ENCODE peak calls at places on chromosomes 16 and 17, in eight cellular contexts. L is dorsolateral prefrontal cortex, S is GM13977, J is heart right ventricle, H is endothelial cell, U is left lung, E is astrocyte of the cerebellum, B is right lobe of liver. Q is an unnamed sample.

GRCh38 chr16:50841081-50841886 is 99.4 kb downstream of the CYLD start:
- DNase-seq in L (no peak), S (peak; percentile 58), J (no peak), H (no peak), U (no peak), E (no peak), B (no peak), Q (no peak)

GRCh38 chr16:4415538-4416199 is 727 bp downstream of the CORO7 start:
- DNase-seq in L (no peak), S (peak; percentile 53), J (no peak), H (peak; percentile 57), U (peak; percentile 91), E (no peak), B (peak; percentile 71), Q (no peak)

GRCh38 chr17:17493249-17493985 is 2.8 kb downstream of the RASD1 start:
- DNase-seq in L (no peak), S (no peak), J (peak; percentile 36), H (no peak), U (peak; percentile 73), E (no peak), B (no peak), Q (no peak)

GRCh38 chr16:81610144-81610842 is 165.7 kb downstream of the CMIP start:
- DNase-seq in L (peak; percentile 59), S (no peak), J (peak; percentile 72), H (no peak), U (no peak), E (no peak), B (peak; percentile 71), Q (peak; percentile 31)

GRCh38 chr16:88634141-88634993 is 4.0 kb upstream of the IL17C start:
- DNase-seq in L (no peak), S (peak; percentile 87), J (peak; percentile 51), H (peak; percentile 69), U (peak; percentile 94), E (no peak), B (no peak), Q (no peak)

GRCh38 chr17:68134046-68134637 is 98.6 kb downstream of the KPNA2 start:
- DNase-seq in L (no peak), S (no peak), J (no peak), H (no peak), U (no peak), E (no peak), B (no peak), Q (no peak)

GRCh38 chr17:3683054-3683511 is 12.9 kb downstream of the P2RX5 start:
- DNase-seq in L (no peak), S (peak; percentile 89), J (no peak), H (peak; percentile 52), U (no peak), E (no peak), B (no peak), Q (no peak)

GRCh38 chr16:28261916-28262315 is 30.4 kb upstream of the SBK1 start:
- DNase-seq in L (no peak), S (no peak), J (peak; percentile 64), H (no peak), U (no peak), E (no peak), B (no peak), Q (no peak)

GRCh38 chr17:44584498-44584897 is 27.2 kb downstream of the FZD2 start:
- DNase-seq in L (no peak), S (no peak), J (peak; percentile 25), H (no peak), U (no peak), E (no peak), B (no peak), Q (no peak)

GRCh38 chr17:76382803-76383644 is 1.4 kb upstream of the SPHK1 start:
- DNase-seq in L (no peak), S (peak; percentile 91), J (peak; percentile 38), H (peak; percentile 33), U (peak; percentile 92), E (no peak), B (no peak), Q (no peak)

GRCh38 chr17:51270675-51271074 is 10.3 kb downstream of the UTP18 start:
- DNase-seq in L (no peak), S (no peak), J (no peak), H (no peak), U (no peak), E (no peak), B (no peak), Q (no peak)

GRCh38 chr16:28846933-28847273 is 755 bp upstream of the TUFM start:
- DNase-seq in L (no peak), S (no peak), J (no peak), H (no peak), U (no peak), E (no peak), B (no peak), Q (no peak)

GRCh38 chr16:10339777-10340752 is 45.8 kb upstream of the ATF7IP2 start:
- DNase-seq in L (no peak), S (no peak), J (no peak), H (no peak), U (no peak), E (no peak), B (no peak), Q (no peak)

GRCh38 chr17:31674717-31675349 is 184.2 kb downstream of the COPRS start:
- DNase-seq in L (no peak), S (no peak), J (no peak), H (no peak), U (no peak), E (no peak), B (no peak), Q (no peak)

GRCh38 chr16:85173077-85173980 is 61.1 kb upstream of the CIBAR2 start:
- DNase-seq in L (no peak), S (no peak), J (no peak), H (peak; percentile 55), U (no peak), E (no peak), B (no peak), Q (no peak)

GRCh38 chr16:85175724-85176233 is 63.5 kb upstream of the CIBAR2 start:
- DNase-seq in L (no peak), S (no peak), J (no peak), H (no peak), U (peak; percentile 54), E (no peak), B (no peak), Q (no peak)

GRCh38 chr16:85174871-85175723 is 62.8 kb upstream of the CIBAR2 start:
- DNase-seq in L (no peak), S (no peak), J (no peak), H (no peak), U (no peak), E (no peak), B (no peak), Q (no peak)

GRCh38 chr16:85172465-85173071 is 60.3 kb upstream of the CIBAR2 start:
- DNase-seq in L (no peak), S (peak; percentile 65), J (no peak), H (no peak), U (peak; percentile 67), E (no peak), B (peak; percentile 75), Q (no peak)

DNA sequence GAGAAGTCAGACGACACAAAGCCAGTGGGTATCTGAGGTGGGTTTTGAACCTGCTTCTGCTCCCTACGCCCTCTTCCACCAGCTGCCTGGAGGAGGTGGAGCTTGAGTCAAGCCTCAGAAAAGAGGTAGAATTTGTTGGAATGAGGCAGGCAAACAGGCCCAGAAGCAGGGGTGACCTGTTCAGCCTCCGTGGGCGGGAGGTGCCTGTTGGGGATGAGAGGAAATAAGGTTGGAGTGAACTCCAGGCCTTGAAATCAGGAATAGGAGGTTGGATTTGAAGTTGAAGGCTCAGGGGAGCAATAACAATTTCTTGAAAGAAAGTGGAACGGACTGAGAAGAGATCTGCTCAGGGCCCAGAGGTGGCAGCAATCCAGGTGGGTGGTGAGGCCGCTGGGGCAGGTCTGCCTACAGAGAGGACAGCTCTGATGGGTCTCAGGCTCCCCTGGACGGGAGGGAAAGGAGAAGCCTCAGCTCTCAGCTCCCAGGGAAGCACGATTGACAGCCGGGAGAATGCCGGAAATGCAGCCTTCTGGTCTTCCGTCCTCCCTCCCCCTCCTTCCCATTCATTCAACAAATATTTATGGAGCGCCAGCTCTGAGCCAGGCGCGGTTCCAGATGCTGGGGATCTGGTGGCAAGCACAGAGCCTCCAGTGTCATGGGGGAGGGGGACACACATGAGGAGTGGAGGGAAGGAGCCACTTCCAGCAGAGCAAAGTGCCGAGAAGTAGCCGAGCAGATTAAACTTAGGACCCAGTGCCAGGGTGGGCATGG is 61.9 kb upstream of the CIBAR2 start:
- DNase-seq in L (no peak), S (no peak), J (no peak), H (no peak), U (no peak), E (no peak), B (peak; percentile 78), Q (no peak)
- TF ChIP-seq CTCF in L (no peak), S (no peak), J (no peak), H (no peak), U (no peak), E (no peak), B (no peak), Q (no peak)

DNA sequence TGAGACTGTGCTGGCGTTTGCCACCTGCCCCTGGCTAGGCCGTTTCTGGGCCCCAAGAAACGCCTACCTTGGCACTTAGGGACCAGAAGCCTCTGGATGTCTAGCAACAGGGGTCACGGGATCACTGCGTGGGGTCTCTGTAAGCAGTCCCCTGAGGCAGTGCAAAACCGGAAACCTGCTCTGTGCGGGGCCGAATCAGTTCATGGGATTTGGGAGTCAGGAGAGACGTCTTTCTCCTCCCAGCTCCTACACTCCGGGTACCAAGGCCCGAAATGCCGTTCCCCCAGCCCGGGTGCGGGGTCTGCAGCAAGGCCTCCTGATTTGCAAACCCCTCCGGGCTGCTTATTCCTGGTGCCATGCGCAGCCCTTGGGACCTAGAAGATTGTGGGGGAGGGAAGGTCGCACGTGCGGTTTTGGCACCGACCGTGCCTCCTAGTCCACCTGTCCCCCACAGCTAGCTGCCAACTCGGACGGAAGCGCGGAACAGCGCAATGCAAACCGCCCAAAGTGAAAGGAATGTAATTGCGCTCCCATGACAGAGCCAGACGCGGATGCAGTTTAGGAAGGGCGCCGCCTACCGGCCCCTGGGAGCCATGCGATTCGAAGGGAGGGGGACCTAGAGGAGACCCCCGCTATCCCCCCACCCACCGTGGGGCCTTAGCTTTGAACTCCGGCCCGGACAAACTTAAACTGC is 6.5 kb downstream of the IRX5 start:
- DNase-seq in L (no peak), S (peak; percentile 30), J (peak; percentile 38), H (peak; percentile 71), U (peak; percentile 84), E (peak; percentile 62), B (no peak), Q (no peak)
- TF ChIP-seq CTCF in L (peak; percentile 46), S (peak; percentile 14), J (peak; percentile 72), H (peak; percentile 91), U (peak; percentile 58), E (peak; percentile 92), B (no peak), Q (peak; percentile 50)

DNA sequence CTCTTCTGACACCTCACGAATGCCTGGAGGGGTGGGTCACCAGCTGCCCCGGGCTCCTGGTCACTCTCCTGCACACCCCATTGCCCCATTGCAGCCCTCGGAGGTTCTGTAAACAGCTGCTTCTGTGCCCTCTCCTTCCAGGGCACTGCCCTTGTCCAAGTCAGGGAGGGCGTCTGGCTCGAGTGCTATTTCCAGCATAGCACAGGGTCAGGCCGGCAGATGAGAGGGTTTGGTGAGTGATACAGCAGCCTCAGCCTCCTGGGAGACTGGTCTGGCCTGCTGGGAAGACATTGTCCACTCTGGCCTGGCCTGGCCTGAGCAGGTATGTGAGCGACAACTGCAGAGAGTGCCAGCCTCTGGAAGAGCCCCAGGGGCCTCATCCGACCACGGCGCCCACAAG is 105.7 kb upstream of the SDK2 start:
- DNase-seq in L (no peak), S (no peak), J (no peak), H (no peak), U (peak; percentile 34), E (no peak), B (no peak), Q (no peak)
- TF ChIP-seq CTCF in L (no peak), S (no peak), J (no peak), H (no peak), U (no peak), E (no peak), B (no peak), Q (no peak)

GRCh38 chr16:86874141-86874540 is 295.8 kb downstream of the FOXL1 start:
- DNase-seq in L (no peak), S (peak; percentile 55), J (no peak), H (peak; percentile 73), U (no peak), E (no peak), B (no peak), Q (no peak)
- TF ChIP-seq CTCF in L (peak; percentile 27), S (peak; percentile 49), J (peak; percentile 35), H (peak; percentile 68), U (peak; percentile 11), E (peak; percentile 60), B (peak; percentile 25), Q (peak; percentile 52)